ENCODE peak calls at places on chromosomes 3 and 15, in four cellular contexts. One of them, this sample, is unnamed.

GRCh38 chr3:194014756-194015155 is 121.2 kb upstream of the HES1 start:
- DNase-seq in activated B cell treated with CpG ODN at 0.5 μM for 24 hours: no peak
- DNase-seq in omental fat pad: no peak
- DNase-seq in NCI-H345: no peak
- DNase-seq in this sample: no peak

GRCh38 chr3:37492977-37493471 is 318.6 kb upstream of the LRRFIP2 start:
- DNase-seq in activated B cell treated with CpG ODN at 0.5 μM for 24 hours: no peak
- DNase-seq in omental fat pad: no peak
- DNase-seq in NCI-H345: peak
- DNase-seq in this sample: peak

GRCh38 chr3:184491867-184492615 is 69.5 kb upstream of the EPHB3 start:
- DNase-seq in activated B cell treated with CpG ODN at 0.5 μM for 24 hours: no peak
- DNase-seq in omental fat pad: no peak
- DNase-seq in NCI-H345: no peak
- DNase-seq in this sample: peak

GRCh38 chr15:58551764-58552504 is 120.1 kb downstream of the LIPC start:
- DNase-seq in activated B cell treated with CpG ODN at 0.5 μM for 24 hours: no peak
- DNase-seq in omental fat pad: no peak
- DNase-seq in NCI-H345: no peak
- DNase-seq in this sample: peak

GRCh38 chr15:34161329-34161953 is 48.5 kb downstream of the KATNBL1 start:
- DNase-seq in activated B cell treated with CpG ODN at 0.5 μM for 24 hours: no peak
- DNase-seq in omental fat pad: no peak
- DNase-seq in NCI-H345: no peak
- DNase-seq in this sample: peak

GRCh38 chr3:156816794-156817741 is 9.1 kb upstream of the LEKR1 start:
- DNase-seq in activated B cell treated with CpG ODN at 0.5 μM for 24 hours: peak
- DNase-seq in omental fat pad: peak
- DNase-seq in NCI-H345: peak
- DNase-seq in this sample: peak

GRCh38 chr3:13542142-13542541 is 6.8 kb upstream of the FBLN2 start:
- DNase-seq in activated B cell treated with CpG ODN at 0.5 μM for 24 hours: no peak
- DNase-seq in omental fat pad: no peak
- DNase-seq in NCI-H345: no peak
- DNase-seq in this sample: no peak

GRCh38 chr15:50182233-50183013 is 427 bp downstream of the SLC27A2 start:
- DNase-seq in activated B cell treated with CpG ODN at 0.5 μM for 24 hours: peak
- DNase-seq in omental fat pad: no peak
- DNase-seq in NCI-H345: peak
- DNase-seq in this sample: no peak

GRCh38 chr3:37262816-37263393 is 88.5 kb upstream of the LRRFIP2 start:
- DNase-seq in activated B cell treated with CpG ODN at 0.5 μM for 24 hours: no peak
- DNase-seq in omental fat pad: no peak
- DNase-seq in NCI-H345: no peak
- DNase-seq in this sample: no peak

GRCh38 chr3:39349080-39349479 is 19.6 kb downstream of the CCR8 start:
- DNase-seq in activated B cell treated with CpG ODN at 0.5 μM for 24 hours: no peak
- DNase-seq in omental fat pad: no peak
- DNase-seq in NCI-H345: peak
- DNase-seq in this sample: no peak

GRCh38 chr15:89898628-89899302 is 5.0 kb upstream of the AP3S2 start:
- DNase-seq in activated B cell treated with CpG ODN at 0.5 μM for 24 hours: peak
- DNase-seq in omental fat pad: no peak
- DNase-seq in NCI-H345: peak
- DNase-seq in this sample: no peak

GRCh38 chr15:76987276-76987675 is 7.7 kb upstream of the PSTPIP1 start:
- DNase-seq in activated B cell treated with CpG ODN at 0.5 μM for 24 hours: no peak
- DNase-seq in omental fat pad: no peak
- DNase-seq in NCI-H345: no peak
- DNase-seq in this sample: no peak

This sample was measured in SIG-M5.